ENCODE peak calls at places on chromosomes 1 and 21, in four cellular contexts. E is mammary epithelial cell, Z is GM10248, J is BE2C. N is an unnamed sample.

GRCh38 chr1:211808475-211808874 is 22.1 kb downstream of the LPGAT1 start:
- DNase-seq in E (no peak), Z (no peak), J (no peak), N (no peak)

GRCh38 chr1:64675718-64676345 is 69.0 kb upstream of the RAVER2 start:
- DNase-seq in E (no peak), Z (peak; percentile 24), J (no peak), N (peak; percentile 30)

GRCh38 chr1:45545019-45545493 is 5.6 kb upstream of the AKR1A1 start:
- DNase-seq in E (no peak), Z (peak; percentile 50), J (no peak), N (peak; percentile 53)

GRCh38 chr1:165384016-165384415 is 27.5 kb upstream of the LMX1A start:
- DNase-seq in E (no peak), Z (no peak), J (no peak), N (no peak)

GRCh38 chr1:46411601-46412341 is 17.7 kb downstream of the FAAH start:
- DNase-seq in E (no peak), Z (no peak), J (no peak), N (no peak)

GRCh38 chr1:176692431-176692830 is 229.5 kb downstream of the PAPPA2 start:
- DNase-seq in E (no peak), Z (no peak), J (peak; percentile 29), N (no peak)

GRCh38 chr1:165883056-165883455 is 55.6 kb downstream of the UCK2 start:
- DNase-seq in E (no peak), Z (no peak), J (no peak), N (peak; percentile 62)

GRCh38 chr1:191875994-191876393 is 282.3 kb upstream of the RGS18 start:
- DNase-seq in E (no peak), Z (no peak), J (no peak), N (no peak)

GRCh38 chr21:37855568-37856391 is 60.5 kb downstream of the KCNJ6 start:
- DNase-seq in E (no peak), Z (no peak), J (no peak), N (no peak)

GRCh38 chr1:226429051-226429461 is 21.2 kb upstream of the PARP1 start:
- DNase-seq in E (no peak), Z (no peak), J (no peak), N (peak; percentile 48)

GRCh38 chr1:9835758-9836631 is 12.2 kb upstream of the CLSTN1 start:
- DNase-seq in E (peak; percentile 96), Z (peak; percentile 10), J (no peak), N (peak; percentile 96)

GRCh38 chr1:236009193-236009592 is 55.7 kb downstream of the NID1 start:
- DNase-seq in E (no peak), Z (no peak), J (no peak), N (no peak)

GRCh38 chr1:115620950-115621349 is 20.8 kb upstream of the VANGL1 start:
- DNase-seq in E (no peak), Z (no peak), J (no peak), N (no peak)

GRCh38 chr1:13469343-13469742 is 44.5 kb downstream of the LRRC38 start:
- DNase-seq in E (no peak), Z (peak; percentile 30), J (no peak), N (peak; percentile 14)

GRCh38 chr1:198669023-198669698 is 30.3 kb downstream of the PTPRC start:
- DNase-seq in E (peak; percentile 91), Z (peak; percentile 29), J (no peak), N (peak; percentile 95)

GRCh38 chr1:36099681-36100341 is 11.1 kb downstream of the ADPRS start:
- DNase-seq in E (peak; percentile 49), Z (peak; percentile 89), J (peak; percentile 81), N (peak; percentile 49)

GRCh38 chr1:11641776-11642305 is 12.4 kb downstream of the FBXO2 start:
- DNase-seq in E (no peak), Z (no peak), J (no peak), N (no peak)

GRCh38 chr1:48859429-48859828 is 82.7 kb upstream of the BEND5 start:
- DNase-seq in E (peak; percentile 53), Z (no peak), J (no peak), N (peak; percentile 67)

GRCh38 chr1:44571712-44572571 is 102.3 kb downstream of the TMEM53 start:
- DNase-seq in E (no peak), Z (peak; percentile 62), J (no peak), N (peak; percentile 29)

GRCh38 chr21:44991538-44992483 is 52.0 kb downstream of the SLX9 start:
- DNase-seq in E (no peak), Z (no peak), J (no peak), N (no peak)
- TF ChIP-seq CTCF in E (no peak), Z (no peak), J (no peak), N (no peak)

GRCh38 chr1:56513095-56513494 is 66.3 kb downstream of the PLPP3 start:
- DNase-seq in E (no peak), Z (no peak), J (no peak), N (no peak)
- TF ChIP-seq CTCF in E (no peak), Z (no peak), J (no peak), N (no peak)

GRCh38 chr1:190754769-190755168 is 277.1 kb upstream of the BRINP3 start:
- DNase-seq in E (peak; percentile 9), Z (no peak), J (no peak), N (peak; percentile 63)
- TF ChIP-seq CTCF in E (peak; percentile 12), Z (no peak), J (peak; percentile 42), N (no peak)

GRCh38 chr1:85898861-85899260 is 190.6 kb upstream of the ZNHIT6 start:
- DNase-seq in E (no peak), Z (no peak), J (no peak), N (no peak)

GRCh38 chr1:85888961-85889360 is 180.7 kb upstream of the ZNHIT6 start:
- DNase-seq in E (no peak), Z (no peak), J (no peak), N (no peak)

GRCh38 chr1:85894651-85895050 is 186.4 kb upstream of the ZNHIT6 start:
- DNase-seq in E (no peak), Z (peak; percentile 49), J (peak; percentile 40), N (peak; percentile 34)
- TF ChIP-seq CTCF in E (peak; percentile 39), Z (peak; percentile 70), J (peak; percentile 56), N (peak; percentile 10)

GRCh38 chr21:28337319-28337718 is 655.4 kb downstream of the LTN1 start:
- DNase-seq in E (peak; percentile 30), Z (no peak), J (no peak), N (peak; percentile 61)
- TF ChIP-seq CTCF in E (peak; percentile 28), Z (no peak), J (peak; percentile 55), N (peak; percentile 28)

DNA sequence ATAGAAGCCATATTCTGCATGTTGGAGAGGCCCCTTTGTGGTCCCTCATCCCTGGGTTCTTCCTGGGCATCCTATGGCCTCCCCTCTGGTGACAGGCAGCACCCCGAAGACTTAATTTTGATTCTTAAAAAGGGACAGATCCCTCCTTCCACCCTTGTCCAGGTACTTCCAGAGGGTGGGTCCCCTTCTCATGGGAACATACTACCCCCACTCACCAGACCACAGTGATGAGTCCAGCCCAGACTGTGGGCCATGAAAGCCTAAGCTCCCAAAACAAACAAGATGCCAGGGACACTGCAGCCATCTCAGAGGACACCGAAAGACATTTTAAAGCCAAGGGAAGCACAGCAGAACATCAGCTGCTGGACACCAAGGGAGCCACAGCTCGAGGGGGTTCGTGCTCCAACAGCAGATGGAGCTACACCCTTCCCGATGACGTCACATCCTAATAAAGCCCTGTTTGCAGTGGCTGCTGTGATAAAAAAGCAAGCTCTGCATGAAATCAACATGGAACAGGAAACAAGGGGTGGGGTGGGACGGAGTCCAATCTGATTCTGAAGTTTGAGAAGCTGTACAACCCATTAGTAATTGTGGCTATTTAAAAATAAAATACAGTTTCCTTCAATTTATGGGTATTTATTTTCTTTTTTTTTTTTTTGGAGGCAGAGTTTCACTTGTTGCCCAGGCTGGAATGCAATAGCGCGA is 32.4 kb downstream of the GNB1 start:
- DNase-seq in E (peak; percentile 39), Z (no peak), J (peak; percentile 88), N (peak; percentile 54)
- TF ChIP-seq CTCF in E (peak; percentile 17), Z (no peak), J (peak; percentile 65), N (peak; percentile 23)

DNA sequence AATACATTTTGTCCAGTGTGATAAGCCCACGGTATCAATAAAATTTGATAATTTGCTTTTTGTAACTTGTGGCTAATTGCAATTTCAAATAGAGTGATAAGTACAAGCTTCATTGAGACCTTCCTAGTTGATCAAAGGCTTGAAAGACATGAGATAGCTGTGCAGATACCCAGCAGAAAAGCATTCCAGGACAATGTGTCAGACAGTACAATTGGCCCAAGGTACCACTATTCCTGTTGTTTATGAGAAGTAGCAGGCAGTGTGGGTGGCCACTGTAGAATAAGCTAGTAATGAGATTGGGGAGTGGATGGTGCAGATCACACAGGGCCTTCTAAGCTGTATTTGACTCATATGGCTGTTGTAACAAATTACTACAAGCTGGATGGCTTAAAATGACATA is 182.2 kb downstream of the AMY1C start:
- DNase-seq in E (no peak), Z (no peak), J (no peak), N (no peak)
- TF ChIP-seq CTCF in E (no peak), Z (no peak), J (no peak), N (no peak)

GRCh38 chr1:34696230-34696629 is 58.6 kb upstream of the GJB5 start:
- DNase-seq in E (peak; percentile 62), Z (no peak), J (peak; percentile 55), N (peak; percentile 72)
- TF ChIP-seq CTCF in E (peak; percentile 24), Z (no peak), J (peak; percentile 35), N (peak; percentile 26)

N was measured in bronchial epithelial cell.